ENCODE peak calls at places on chromosomes 16 and 17, in eight cellular contexts. One of them, this sample, is unnamed.

GRCh38 chr16:85334718-85335583 is 222.7 kb upstream of the CIBAR2 start:
- DNase-seq in stimulated activated CD8-positive, alpha-beta memory T cell treated with anti-CD3 and anti-CD28 coated beads, Interleukin-2, amount 100 ng/mL, for 48 hours: no peak
- DNase-seq in dorsolateral prefrontal cortex: no peak
- DNase-seq in NCI-H1436: no peak
- DNase-seq in kidney tubule cell: peak; percentile 33
- DNase-seq in SW 1271: no peak
- DNase-seq in progenitor cell of endocrine pancreas: peak; percentile 51
- DNase-seq in fibroblast of the conjunctiva: no peak
- DNase-seq in this sample: no peak

GRCh38 chr17:31072186-31072585 is 22.6 kb upstream of the NF1 start:
- DNase-seq in stimulated activated CD8-positive, alpha-beta memory T cell treated with anti-CD3 and anti-CD28 coated beads, Interleukin-2, amount 100 ng/mL, for 48 hours: no peak
- DNase-seq in dorsolateral prefrontal cortex: no peak
- DNase-seq in NCI-H1436: no peak
- DNase-seq in kidney tubule cell: no peak
- DNase-seq in SW 1271: no peak
- DNase-seq in progenitor cell of endocrine pancreas: no peak
- DNase-seq in fibroblast of the conjunctiva: no peak
- DNase-seq in this sample: no peak

GRCh38 chr17:2814499-2815341 is 18.5 kb downstream of the RAP1GAP2 start:
- DNase-seq in stimulated activated CD8-positive, alpha-beta memory T cell treated with anti-CD3 and anti-CD28 coated beads, Interleukin-2, amount 100 ng/mL, for 48 hours: peak; percentile 77
- DNase-seq in dorsolateral prefrontal cortex: no peak
- DNase-seq in NCI-H1436: no peak
- DNase-seq in kidney tubule cell: no peak
- DNase-seq in SW 1271: no peak
- DNase-seq in progenitor cell of endocrine pancreas: no peak
- DNase-seq in fibroblast of the conjunctiva: no peak
- DNase-seq in this sample: no peak

GRCh38 chr17:66344473-66344872 is 42.1 kb downstream of the PRKCA start:
- DNase-seq in stimulated activated CD8-positive, alpha-beta memory T cell treated with anti-CD3 and anti-CD28 coated beads, Interleukin-2, amount 100 ng/mL, for 48 hours: no peak
- DNase-seq in dorsolateral prefrontal cortex: no peak
- DNase-seq in NCI-H1436: no peak
- DNase-seq in kidney tubule cell: no peak
- DNase-seq in SW 1271: no peak
- DNase-seq in progenitor cell of endocrine pancreas: no peak
- DNase-seq in fibroblast of the conjunctiva: no peak
- DNase-seq in this sample: no peak

GRCh38 chr17:72004476-72005331 is 116.1 kb upstream of the SOX9 start:
- DNase-seq in stimulated activated CD8-positive, alpha-beta memory T cell treated with anti-CD3 and anti-CD28 coated beads, Interleukin-2, amount 100 ng/mL, for 48 hours: no peak
- DNase-seq in dorsolateral prefrontal cortex: no peak
- DNase-seq in NCI-H1436: no peak
- DNase-seq in kidney tubule cell: no peak
- DNase-seq in SW 1271: no peak
- DNase-seq in progenitor cell of endocrine pancreas: no peak
- DNase-seq in fibroblast of the conjunctiva: no peak
- DNase-seq in this sample: no peak

GRCh38 chr17:29115906-29116651 is 64.1 kb downstream of the MYO18A start:
- DNase-seq in stimulated activated CD8-positive, alpha-beta memory T cell treated with anti-CD3 and anti-CD28 coated beads, Interleukin-2, amount 100 ng/mL, for 48 hours: peak; percentile 48
- DNase-seq in dorsolateral prefrontal cortex: peak; percentile 29
- DNase-seq in NCI-H1436: peak; percentile 81
- DNase-seq in kidney tubule cell: peak; percentile 73
- DNase-seq in SW 1271: no peak
- DNase-seq in progenitor cell of endocrine pancreas: no peak
- DNase-seq in fibroblast of the conjunctiva: no peak
- DNase-seq in this sample: no peak

GRCh38 chr17:20315321-20315720 is 152.0 kb downstream of the LGALS9B start:
- DNase-seq in stimulated activated CD8-positive, alpha-beta memory T cell treated with anti-CD3 and anti-CD28 coated beads, Interleukin-2, amount 100 ng/mL, for 48 hours: no peak
- DNase-seq in dorsolateral prefrontal cortex: no peak
- DNase-seq in NCI-H1436: no peak
- DNase-seq in kidney tubule cell: no peak
- DNase-seq in SW 1271: no peak
- DNase-seq in progenitor cell of endocrine pancreas: no peak
- DNase-seq in fibroblast of the conjunctiva: no peak
- DNase-seq in this sample: no peak

GRCh38 chr16:75732871-75733270 is 6.6 kb upstream of the CPHXL start:
- DNase-seq in stimulated activated CD8-positive, alpha-beta memory T cell treated with anti-CD3 and anti-CD28 coated beads, Interleukin-2, amount 100 ng/mL, for 48 hours: no peak
- DNase-seq in dorsolateral prefrontal cortex: no peak
- DNase-seq in NCI-H1436: no peak
- DNase-seq in kidney tubule cell: no peak
- DNase-seq in SW 1271: no peak
- DNase-seq in progenitor cell of endocrine pancreas: no peak
- DNase-seq in fibroblast of the conjunctiva: no peak
- DNase-seq in this sample: no peak

GRCh38 chr17:48181653-48182052 is 74.1 kb downstream of the SNX11 start:
- DNase-seq in stimulated activated CD8-positive, alpha-beta memory T cell treated with anti-CD3 and anti-CD28 coated beads, Interleukin-2, amount 100 ng/mL, for 48 hours: no peak
- DNase-seq in dorsolateral prefrontal cortex: no peak
- DNase-seq in NCI-H1436: no peak
- DNase-seq in kidney tubule cell: peak; percentile 26
- DNase-seq in SW 1271: no peak
- DNase-seq in progenitor cell of endocrine pancreas: no peak
- DNase-seq in fibroblast of the conjunctiva: no peak
- DNase-seq in this sample: no peak

GRCh38 chr17:53627511-53627910 is 195.2 kb upstream of the KIF2B start:
- DNase-seq in stimulated activated CD8-positive, alpha-beta memory T cell treated with anti-CD3 and anti-CD28 coated beads, Interleukin-2, amount 100 ng/mL, for 48 hours: no peak
- DNase-seq in dorsolateral prefrontal cortex: no peak
- DNase-seq in NCI-H1436: no peak
- DNase-seq in kidney tubule cell: peak; percentile 77
- DNase-seq in SW 1271: no peak
- DNase-seq in progenitor cell of endocrine pancreas: no peak
- DNase-seq in fibroblast of the conjunctiva: peak; percentile 26
- DNase-seq in this sample: no peak

GRCh38 chr17:80030730-80031410 is 4.8 kb downstream of the TBC1D16 start:
- DNase-seq in stimulated activated CD8-positive, alpha-beta memory T cell treated with anti-CD3 and anti-CD28 coated beads, Interleukin-2, amount 100 ng/mL, for 48 hours: no peak
- DNase-seq in dorsolateral prefrontal cortex: peak; percentile 89
- DNase-seq in NCI-H1436: no peak
- DNase-seq in kidney tubule cell: peak; percentile 51
- DNase-seq in SW 1271: no peak
- DNase-seq in progenitor cell of endocrine pancreas: no peak
- DNase-seq in fibroblast of the conjunctiva: no peak
- DNase-seq in this sample: no peak

GRCh38 chr16:89502319-89502843 is 5.8 kb upstream of the SPG7 start:
- DNase-seq in stimulated activated CD8-positive, alpha-beta memory T cell treated with anti-CD3 and anti-CD28 coated beads, Interleukin-2, amount 100 ng/mL, for 48 hours: no peak
- DNase-seq in dorsolateral prefrontal cortex: no peak
- DNase-seq in NCI-H1436: no peak
- DNase-seq in kidney tubule cell: peak; percentile 91
- DNase-seq in SW 1271: no peak
- DNase-seq in progenitor cell of endocrine pancreas: peak; percentile 26
- DNase-seq in fibroblast of the conjunctiva: no peak
- DNase-seq in this sample: no peak

GRCh38 chr17:78127888-78128615 is 503 bp downstream of the TMC6 start:
- DNase-seq in stimulated activated CD8-positive, alpha-beta memory T cell treated with anti-CD3 and anti-CD28 coated beads, Interleukin-2, amount 100 ng/mL, for 48 hours: no peak
- DNase-seq in dorsolateral prefrontal cortex: no peak
- DNase-seq in NCI-H1436: no peak
- DNase-seq in kidney tubule cell: peak; percentile 37
- DNase-seq in SW 1271: no peak
- DNase-seq in progenitor cell of endocrine pancreas: peak; percentile 33
- DNase-seq in fibroblast of the conjunctiva: no peak
- DNase-seq in this sample: no peak

GRCh38 chr16:410516-411178 is 9.0 kb downstream of the DECR2 start:
- DNase-seq in stimulated activated CD8-positive, alpha-beta memory T cell treated with anti-CD3 and anti-CD28 coated beads, Interleukin-2, amount 100 ng/mL, for 48 hours: no peak
- DNase-seq in dorsolateral prefrontal cortex: no peak
- DNase-seq in NCI-H1436: peak; percentile 71
- DNase-seq in kidney tubule cell: no peak
- DNase-seq in SW 1271: no peak
- DNase-seq in progenitor cell of endocrine pancreas: no peak
- DNase-seq in fibroblast of the conjunctiva: no peak
- DNase-seq in this sample: no peak

GRCh38 chr17:43834106-43834505 is 1.2 kb upstream of the MPP3 start:
- DNase-seq in stimulated activated CD8-positive, alpha-beta memory T cell treated with anti-CD3 and anti-CD28 coated beads, Interleukin-2, amount 100 ng/mL, for 48 hours: no peak
- DNase-seq in dorsolateral prefrontal cortex: no peak
- DNase-seq in NCI-H1436: no peak
- DNase-seq in kidney tubule cell: peak; percentile 49
- DNase-seq in SW 1271: no peak
- DNase-seq in progenitor cell of endocrine pancreas: no peak
- DNase-seq in fibroblast of the conjunctiva: peak; percentile 41
- DNase-seq in this sample: no peak

GRCh38 chr16:17803625-17804410 is 333.1 kb upstream of the XYLT1 start:
- DNase-seq in stimulated activated CD8-positive, alpha-beta memory T cell treated with anti-CD3 and anti-CD28 coated beads, Interleukin-2, amount 100 ng/mL, for 48 hours: no peak
- DNase-seq in dorsolateral prefrontal cortex: no peak
- DNase-seq in NCI-H1436: no peak
- DNase-seq in kidney tubule cell: no peak
- DNase-seq in SW 1271: no peak
- DNase-seq in progenitor cell of endocrine pancreas: no peak
- DNase-seq in fibroblast of the conjunctiva: no peak
- DNase-seq in this sample: no peak

GRCh38 chr17:2023692-2024571 is 1.2 kb downstream of the RTN4RL1 start:
- DNase-seq in stimulated activated CD8-positive, alpha-beta memory T cell treated with anti-CD3 and anti-CD28 coated beads, Interleukin-2, amount 100 ng/mL, for 48 hours: no peak
- DNase-seq in dorsolateral prefrontal cortex: peak; percentile 44
- DNase-seq in NCI-H1436: peak; percentile 36
- DNase-seq in kidney tubule cell: no peak
- DNase-seq in SW 1271: no peak
- DNase-seq in progenitor cell of endocrine pancreas: peak; percentile 64
- DNase-seq in fibroblast of the conjunctiva: no peak
- DNase-seq in this sample: no peak

GRCh38 chr17:14515015-14515414 is 214.1 kb downstream of the HS3ST3B1 start:
- DNase-seq in stimulated activated CD8-positive, alpha-beta memory T cell treated with anti-CD3 and anti-CD28 coated beads, Interleukin-2, amount 100 ng/mL, for 48 hours: no peak
- DNase-seq in dorsolateral prefrontal cortex: no peak
- DNase-seq in NCI-H1436: no peak
- DNase-seq in kidney tubule cell: no peak
- DNase-seq in SW 1271: no peak
- DNase-seq in progenitor cell of endocrine pancreas: no peak
- DNase-seq in fibroblast of the conjunctiva: no peak
- DNase-seq in this sample: no peak

GRCh38 chr16:56950881-56951771 is 10.6 kb upstream of the CETP start:
- DNase-seq in stimulated activated CD8-positive, alpha-beta memory T cell treated with anti-CD3 and anti-CD28 coated beads, Interleukin-2, amount 100 ng/mL, for 48 hours: peak; percentile 45
- DNase-seq in dorsolateral prefrontal cortex: no peak
- DNase-seq in NCI-H1436: peak; percentile 39
- DNase-seq in kidney tubule cell: peak; percentile 55
- DNase-seq in SW 1271: no peak
- DNase-seq in progenitor cell of endocrine pancreas: peak; percentile 17
- DNase-seq in fibroblast of the conjunctiva: no peak
- DNase-seq in this sample: no peak

GRCh38 chr16:88703486-88704309 is 2.5 kb downstream of the RNF166 start:
- DNase-seq in stimulated activated CD8-positive, alpha-beta memory T cell treated with anti-CD3 and anti-CD28 coated beads, Interleukin-2, amount 100 ng/mL, for 48 hours: peak; percentile 70
- DNase-seq in dorsolateral prefrontal cortex: no peak
- DNase-seq in NCI-H1436: no peak
- DNase-seq in kidney tubule cell: no peak
- DNase-seq in SW 1271: no peak
- DNase-seq in progenitor cell of endocrine pancreas: no peak
- DNase-seq in fibroblast of the conjunctiva: no peak
- DNase-seq in this sample: no peak

GRCh38 chr17:80830020-80830780 is 161.4 kb upstream of the CHMP6 start:
- DNase-seq in stimulated activated CD8-positive, alpha-beta memory T cell treated with anti-CD3 and anti-CD28 coated beads, Interleukin-2, amount 100 ng/mL, for 48 hours: no peak
- DNase-seq in dorsolateral prefrontal cortex: no peak
- DNase-seq in NCI-H1436: no peak
- DNase-seq in kidney tubule cell: no peak
- DNase-seq in SW 1271: no peak
- DNase-seq in progenitor cell of endocrine pancreas: no peak
- DNase-seq in fibroblast of the conjunctiva: no peak
- DNase-seq in this sample: no peak

GRCh38 chr16:24024971-24025370 is 189.2 kb downstream of the PRKCB start:
- DNase-seq in stimulated activated CD8-positive, alpha-beta memory T cell treated with anti-CD3 and anti-CD28 coated beads, Interleukin-2, amount 100 ng/mL, for 48 hours: no peak
- DNase-seq in dorsolateral prefrontal cortex: no peak
- DNase-seq in NCI-H1436: no peak
- DNase-seq in kidney tubule cell: no peak
- DNase-seq in SW 1271: no peak
- DNase-seq in progenitor cell of endocrine pancreas: no peak
- DNase-seq in fibroblast of the conjunctiva: no peak
- DNase-seq in this sample: no peak

GRCh38 chr17:17781591-17782424 is 55.0 kb downstream of the SREBF1 start:
- DNase-seq in stimulated activated CD8-positive, alpha-beta memory T cell treated with anti-CD3 and anti-CD28 coated beads, Interleukin-2, amount 100 ng/mL, for 48 hours: no peak
- DNase-seq in dorsolateral prefrontal cortex: peak; percentile 92
- DNase-seq in NCI-H1436: peak; percentile 76
- DNase-seq in kidney tubule cell: peak; percentile 29
- DNase-seq in SW 1271: no peak
- DNase-seq in progenitor cell of endocrine pancreas: peak; percentile 36
- DNase-seq in fibroblast of the conjunctiva: no peak
- DNase-seq in this sample: no peak

GRCh38 chr16:11333696-11334095 is 11.6 kb upstream of the RMI2 start:
- DNase-seq in stimulated activated CD8-positive, alpha-beta memory T cell treated with anti-CD3 and anti-CD28 coated beads, Interleukin-2, amount 100 ng/mL, for 48 hours: no peak
- DNase-seq in dorsolateral prefrontal cortex: no peak
- DNase-seq in NCI-H1436: no peak
- DNase-seq in kidney tubule cell: peak; percentile 84
- DNase-seq in SW 1271: no peak
- DNase-seq in progenitor cell of endocrine pancreas: no peak
- DNase-seq in fibroblast of the conjunctiva: no peak
- DNase-seq in this sample: no peak

GRCh38 chr16:72362972-72363371 is 191.0 kb upstream of the PMFBP1 start:
- DNase-seq in stimulated activated CD8-positive, alpha-beta memory T cell treated with anti-CD3 and anti-CD28 coated beads, Interleukin-2, amount 100 ng/mL, for 48 hours: no peak
- DNase-seq in dorsolateral prefrontal cortex: no peak
- DNase-seq in NCI-H1436: no peak
- DNase-seq in kidney tubule cell: peak; percentile 33
- DNase-seq in SW 1271: no peak
- DNase-seq in progenitor cell of endocrine pancreas: no peak
- DNase-seq in fibroblast of the conjunctiva: no peak
- DNase-seq in this sample: no peak

GRCh38 chr17:81556175-81556691 is 4.1 kb upstream of the FAAP100 start:
- DNase-seq in stimulated activated CD8-positive, alpha-beta memory T cell treated with anti-CD3 and anti-CD28 coated beads, Interleukin-2, amount 100 ng/mL, for 48 hours: no peak
- DNase-seq in dorsolateral prefrontal cortex: no peak
- DNase-seq in NCI-H1436: no peak
- DNase-seq in kidney tubule cell: peak; percentile 82
- DNase-seq in SW 1271: no peak
- DNase-seq in progenitor cell of endocrine pancreas: no peak
- DNase-seq in fibroblast of the conjunctiva: no peak
- DNase-seq in this sample: no peak

GRCh38 chr16:88871730-88872416 is 5.4 kb upstream of the PABPN1L start:
- DNase-seq in stimulated activated CD8-positive, alpha-beta memory T cell treated with anti-CD3 and anti-CD28 coated beads, Interleukin-2, amount 100 ng/mL, for 48 hours: no peak
- DNase-seq in dorsolateral prefrontal cortex: no peak
- DNase-seq in NCI-H1436: no peak
- DNase-seq in kidney tubule cell: no peak
- DNase-seq in SW 1271: no peak
- DNase-seq in progenitor cell of endocrine pancreas: no peak
- DNase-seq in fibroblast of the conjunctiva: no peak
- DNase-seq in this sample: no peak

GRCh38 chr16:28062261-28063046 is 1.1 kb downstream of the GSG1L start:
- DNase-seq in stimulated activated CD8-positive, alpha-beta memory T cell treated with anti-CD3 and anti-CD28 coated beads, Interleukin-2, amount 100 ng/mL, for 48 hours: no peak
- DNase-seq in dorsolateral prefrontal cortex: no peak
- DNase-seq in NCI-H1436: no peak
- DNase-seq in kidney tubule cell: no peak
- DNase-seq in SW 1271: no peak
- DNase-seq in progenitor cell of endocrine pancreas: no peak
- DNase-seq in fibroblast of the conjunctiva: no peak
- DNase-seq in this sample: no peak

GRCh38 chr17:74742153-74742515 is 5.1 kb downstream of the RAB37 start:
- DNase-seq in stimulated activated CD8-positive, alpha-beta memory T cell treated with anti-CD3 and anti-CD28 coated beads, Interleukin-2, amount 100 ng/mL, for 48 hours: no peak
- DNase-seq in dorsolateral prefrontal cortex: no peak
- DNase-seq in NCI-H1436: no peak
- DNase-seq in kidney tubule cell: no peak
- DNase-seq in SW 1271: no peak
- DNase-seq in progenitor cell of endocrine pancreas: no peak
- DNase-seq in fibroblast of the conjunctiva: no peak
- DNase-seq in this sample: no peak

GRCh38 chr17:29731589-29731929 is 108.8 kb upstream of the CORO6 start:
- DNase-seq in stimulated activated CD8-positive, alpha-beta memory T cell treated with anti-CD3 and anti-CD28 coated beads, Interleukin-2, amount 100 ng/mL, for 48 hours: no peak
- DNase-seq in dorsolateral prefrontal cortex: no peak
- DNase-seq in NCI-H1436: no peak
- DNase-seq in kidney tubule cell: peak; percentile 57
- DNase-seq in SW 1271: no peak
- DNase-seq in progenitor cell of endocrine pancreas: no peak
- DNase-seq in fibroblast of the conjunctiva: no peak
- DNase-seq in this sample: no peak

GRCh38 chr16:87165885-87166284 is 151.3 kb downstream of the C16orf95 start:
- DNase-seq in stimulated activated CD8-positive, alpha-beta memory T cell treated with anti-CD3 and anti-CD28 coated beads, Interleukin-2, amount 100 ng/mL, for 48 hours: no peak
- DNase-seq in dorsolateral prefrontal cortex: no peak
- DNase-seq in NCI-H1436: no peak
- DNase-seq in kidney tubule cell: no peak
- DNase-seq in SW 1271: no peak
- DNase-seq in progenitor cell of endocrine pancreas: no peak
- DNase-seq in fibroblast of the conjunctiva: no peak
- DNase-seq in this sample: no peak

GRCh38 chr17:17765921-17766320 is 70.9 kb downstream of the SREBF1 start:
- DNase-seq in stimulated activated CD8-positive, alpha-beta memory T cell treated with anti-CD3 and anti-CD28 coated beads, Interleukin-2, amount 100 ng/mL, for 48 hours: no peak
- DNase-seq in dorsolateral prefrontal cortex: no peak
- DNase-seq in NCI-H1436: no peak
- DNase-seq in kidney tubule cell: no peak
- DNase-seq in SW 1271: no peak
- DNase-seq in progenitor cell of endocrine pancreas: no peak
- DNase-seq in fibroblast of the conjunctiva: no peak
- DNase-seq in this sample: no peak

GRCh38 chr17:80257716-80258213 is 2.9 kb upstream of the RNF213 start:
- DNase-seq in stimulated activated CD8-positive, alpha-beta memory T cell treated with anti-CD3 and anti-CD28 coated beads, Interleukin-2, amount 100 ng/mL, for 48 hours: no peak
- DNase-seq in dorsolateral prefrontal cortex: no peak
- DNase-seq in NCI-H1436: no peak
- DNase-seq in kidney tubule cell: no peak
- DNase-seq in SW 1271: no peak
- DNase-seq in progenitor cell of endocrine pancreas: no peak
- DNase-seq in fibroblast of the conjunctiva: no peak
- DNase-seq in this sample: no peak

GRCh38 chr17:17693253-17693954 is 12.1 kb downstream of the RAI1 start:
- DNase-seq in stimulated activated CD8-positive, alpha-beta memory T cell treated with anti-CD3 and anti-CD28 coated beads, Interleukin-2, amount 100 ng/mL, for 48 hours: no peak
- DNase-seq in dorsolateral prefrontal cortex: peak; percentile 37
- DNase-seq in NCI-H1436: peak; percentile 69
- DNase-seq in kidney tubule cell: peak; percentile 38
- DNase-seq in SW 1271: peak; percentile 36
- DNase-seq in progenitor cell of endocrine pancreas: no peak
- DNase-seq in fibroblast of the conjunctiva: no peak
- DNase-seq in this sample: no peak

This sample was measured in Panc1.